ENCODE peak calls at places on chromosomes 7 and 10, in four cellular contexts. F, T, P and B are unnamed samples.

GRCh38 chr7:66250711-66251110 is 45.6 kb downstream of the TPST1 start:
- DNase-seq in P (peak; percentile 95), T (no peak), F (no peak), B (no peak)

GRCh38 chr10:123359539-123359938 is 205.3 kb downstream of the BUB3 start:
- DNase-seq in P (no peak), T (no peak), F (peak; percentile 40), B (no peak)

GRCh38 chr10:47402681-47403301 is 18.7 kb upstream of the ZNF488 start:
- DNase-seq in P (peak; percentile 88), F (no peak), T (peak; percentile 55), B (peak; percentile 30)

GRCh38 chr7:114670676-114671075 is 251.2 kb upstream of the MDFIC start:
- DNase-seq in T (no peak), F (no peak), P (no peak), B (no peak)

GRCh38 chr7:158015403-158016116 is 572.1 kb downstream of the PTPRN2 start:
- DNase-seq in P (no peak), F (no peak), T (no peak), B (no peak)

GRCh38 chr7:36475371-36475770 is 85.7 kb downstream of the ANLN start:
- DNase-seq in F (no peak), P (no peak), T (no peak), B (no peak)

GRCh38 chr10:30438016-30438850 is 4.2 kb downstream of the MAP3K8 start:
- DNase-seq in F (no peak), P (peak; percentile 67), T (no peak), B (no peak)

GRCh38 chr7:136874393-136875032 is 6.1 kb downstream of the CHRM2 start:
- DNase-seq in F (no peak), T (no peak), P (peak; percentile 73), B (no peak)

GRCh38 chr10:117537436-117537903 is 5.1 kb upstream of the EMX2 start:
- DNase-seq in F (no peak), P (no peak), T (no peak), B (no peak)

GRCh38 chr10:78890506-78890905 is 178.3 kb upstream of the ZMIZ1 start:
- DNase-seq in T (no peak), F (no peak), P (no peak), B (no peak)

GRCh38 chr10:16967000-16967865 is 150.0 kb upstream of the RSU1 start:
- DNase-seq in F (no peak), T (no peak), P (peak; percentile 94), B (no peak)

GRCh38 chr7:141585592-141586510 is 34.6 kb downstream of the AGK start:
- DNase-seq in F (peak; percentile 46), T (no peak), P (peak; percentile 95), B (no peak)

GRCh38 chr10:118027397-118027796 is 19.3 kb downstream of the RAB11FIP2 start:
- DNase-seq in T (no peak), F (no peak), P (no peak), B (no peak)

GRCh38 chr7:130084037-130084875 is 13.9 kb downstream of the KLHDC10 start:
- DNase-seq in P (no peak), F (no peak), T (no peak), B (no peak)

GRCh38 chr7:42691030-42691639 is 220.7 kb downstream of the C7orf25 start:
- DNase-seq in T (no peak), F (no peak), P (peak; percentile 39), B (peak; percentile 20)

GRCh38 chr7:70741666-70742065 is 390.3 kb upstream of the GALNT17 start:
- DNase-seq in P (no peak), F (no peak), T (no peak), B (no peak)

GRCh38 chr10:59560990-59561389 is 148.7 kb downstream of the SLC16A9 start:
- DNase-seq in T (no peak), F (no peak), P (no peak), B (no peak)

GRCh38 chr7:36514289-36515243 is 124.9 kb downstream of the ANLN start:
- DNase-seq in T (no peak), F (no peak), P (no peak), B (no peak)

GRCh38 chr7:151218170-151218569 is 7.9 kb upstream of the H2BK1 start:
- DNase-seq in T (no peak), P (no peak), F (no peak), B (no peak)

GRCh38 chr7:47536705-47537611 is 45.0 kb downstream of the TNS3 start:
- DNase-seq in T (peak; percentile 57), P (peak; percentile 76), F (no peak), B (peak; percentile 45)

GRCh38 chr10:61888744-61889143 is 12.8 kb upstream of the ARID5B start:
- DNase-seq in F (no peak), T (no peak), P (peak; percentile 75), B (no peak)

GRCh38 chr7:130441408-130441854 is 615 bp upstream of the CEP41 start:
- DNase-seq in F (no peak), P (peak; percentile 12), T (peak; percentile 80), B (no peak)

GRCh38 chr10:58384095-58384494 is 1.1 kb upstream of the TFAM start:
- DNase-seq in T (no peak), F (peak; percentile 34), P (no peak), B (no peak)

GRCh38 chr10:58385784-58386112 is 538 bp downstream of the TFAM start:
- DNase-seq in F (no peak), P (peak; percentile 17), T (peak; percentile 6), B (no peak)

GRCh38 chr10:58382489-58382995 is 2.7 kb upstream of the TFAM start:
- DNase-seq in T (no peak), F (no peak), P (no peak), B (no peak)

GRCh38 chr10:58384536-58384998 is 643 bp upstream of the TFAM start:
- DNase-seq in P (no peak), F (no peak), T (no peak), B (no peak)

GRCh38 chr10:58384999-58385783 is at the start of gene TFAM:
- DNase-seq in F (peak; percentile 66), P (peak; percentile 85), T (peak; percentile 93), B (peak; percentile 96)
- TF ChIP-seq POLR2A in F (peak; percentile 99), P (peak; percentile 78), T (peak; percentile 90), B (peak; percentile 45)

GRCh38 chr10:93680414-93681047 is 21.9 kb downstream of the FRA10AC1 start:
- DNase-seq in P (peak; percentile 37), T (no peak), F (no peak), B (no peak)
- TF ChIP-seq CTCF in P (peak; percentile 57), T (no peak), F (peak; percentile 53), B (peak; percentile 14)

GRCh38 chr7:5701085-5701914 is 80.2 kb downstream of the RNF216 start:
- DNase-seq in P (peak; percentile 66), F (peak; percentile 84), T (no peak), B (no peak)
- TF ChIP-seq POLR2A in P (no peak), F (peak; percentile 36), T (no peak), B (no peak)

GRCh38 chr7:23184709-23185354 is 3.0 kb downstream of the NUP42 start:
- DNase-seq in P (peak; percentile 51), F (peak; percentile 17), T (peak; percentile 34), B (peak; percentile 88)
- TF ChIP-seq CTCF in P (peak; percentile 54), F (peak; percentile 74), T (no peak), B (peak; percentile 53)

GRCh38 chr10:27242951-27243551 is 2.5 kb upstream of the ACBD5 start:
- DNase-seq in T (peak; percentile 73), F (peak; percentile 70), P (peak; percentile 82), B (no peak)

GRCh38 chr10:27241640-27242472 is 1.3 kb upstream of the ACBD5 start:
- DNase-seq in F (peak; percentile 80), T (peak; percentile 92), P (peak; percentile 92), B (peak; percentile 84)

GRCh38 chr10:27240212-27240890 is at the start of gene ACBD5:
- DNase-seq in P (peak; percentile 72), T (peak; percentile 96), F (peak; percentile 28), B (peak; percentile 78)

GRCh38 chr10:27242473-27242950 is 1.9 kb upstream of the ACBD5 start:
- DNase-seq in P (no peak), T (no peak), F (no peak), B (no peak)

GRCh38 chr10:27240891-27241639 is 468 bp upstream of the ACBD5 start:
- DNase-seq in P (no peak), F (no peak), T (peak; percentile 41), B (no peak)
- TF ChIP-seq POLR2A in P (no peak), F (no peak), T (no peak), B (no peak)

GRCh38 chr7:79502151-79502550 is 48.7 kb upstream of the MAGI2 start:
- DNase-seq in F (no peak), T (no peak), P (no peak), B (no peak)
- TF ChIP-seq CTCF in F (no peak), T (no peak), P (no peak), B (no peak)

GRCh38 chr10:73772280-73773151 is 9.3 kb upstream of the CHCHD1 start:
- DNase-seq in F (peak; percentile 48), P (peak; percentile 83), T (peak; percentile 89), B (peak; percentile 45)
- TF ChIP-seq POLR2A in F (peak; percentile 79), P (peak; percentile 61), T (peak; percentile 80), B (peak; percentile 89)